ENCODE peak calls at places on chromosomes 5 and 9, in four cellular contexts. One of them, this sample, is unnamed. For H3K4me1 and H3K9me3, the result is how much of the 10 kb centered on the place peaks cover.

GRCh38 chr9:131631254-131631653 is 85.9 kb downstream of the PRRT1B start:
- DNase-seq in neuronal stem cell: no peak
- DNase-seq in mammary epithelial cell: no peak
- DNase-seq in HepG2: no peak
- DNase-seq in this sample: no peak

GRCh38 chr9:112777914-112778313 is 27.4 kb downstream of the SNX30 start:
- DNase-seq in neuronal stem cell: no peak
- DNase-seq in mammary epithelial cell: peak
- DNase-seq in HepG2: no peak
- DNase-seq in this sample: no peak

GRCh38 chr5:53126514-53126913 is 17.0 kb upstream of the MOCS2 start:
- DNase-seq in neuronal stem cell: no peak
- DNase-seq in mammary epithelial cell: peak
- DNase-seq in HepG2: no peak
- DNase-seq in this sample: no peak

GRCh38 chr5:174293481-174293880 is 248.0 kb downstream of the NSG2 start:
- DNase-seq in neuronal stem cell: no peak
- DNase-seq in mammary epithelial cell: no peak
- DNase-seq in HepG2: no peak
- DNase-seq in this sample: no peak

GRCh38 chr5:93581738-93582414 is 857 bp upstream of the NR2F1-AS1 start:
- DNase-seq in neuronal stem cell: no peak
- DNase-seq in mammary epithelial cell: peak
- DNase-seq in HepG2: peak
- DNase-seq in this sample: no peak

GRCh38 chr5:175464414-175465233 is 13.7 kb upstream of the SFXN1 start:
- DNase-seq in neuronal stem cell: no peak
- DNase-seq in mammary epithelial cell: peak
- DNase-seq in HepG2: peak
- DNase-seq in this sample: peak

GRCh38 chr9:38380230-38380871 is 12.2 kb upstream of the ALDH1B1 start:
- DNase-seq in neuronal stem cell: no peak
- DNase-seq in mammary epithelial cell: peak
- DNase-seq in HepG2: peak
- DNase-seq in this sample: no peak

GRCh38 chr5:164998142-164998541 is 1492.7 kb downstream of the MAT2B start:
- DNase-seq in neuronal stem cell: no peak
- DNase-seq in mammary epithelial cell: no peak
- DNase-seq in HepG2: no peak
- DNase-seq in this sample: no peak

GRCh38 chr9:29439961-29440360 is 1866.7 kb upstream of the C9orf72 start:
- DNase-seq in neuronal stem cell: no peak
- DNase-seq in mammary epithelial cell: no peak
- DNase-seq in HepG2: no peak
- DNase-seq in this sample: no peak

GRCh38 chr5:40227366-40227765 is 452.3 kb upstream of the PTGER4 start:
- DNase-seq in neuronal stem cell: no peak
- DNase-seq in mammary epithelial cell: no peak
- DNase-seq in HepG2: no peak
- DNase-seq in this sample: no peak

GRCh38 chr5:69414885-69415583 is at the start of gene MARVELD2:
- DNase-seq in neuronal stem cell: peak
- DNase-seq in mammary epithelial cell: peak
- DNase-seq in HepG2: peak
- DNase-seq in this sample: peak

GRCh38 chr9:4713849-4714248 is 27.2 kb downstream of the AK3 start:
- DNase-seq in neuronal stem cell: no peak
- DNase-seq in mammary epithelial cell: no peak
- DNase-seq in HepG2: no peak
- DNase-seq in this sample: no peak

GRCh38 chr9:81202292-81202691 is 487.1 kb downstream of the TLE1 start:
- DNase-seq in neuronal stem cell: no peak
- DNase-seq in mammary epithelial cell: no peak
- DNase-seq in HepG2: no peak
- DNase-seq in this sample: no peak

GRCh38 chr5:133425183-133425582 is 187.2 kb downstream of the FSTL4 start:
- DNase-seq in neuronal stem cell: peak
- DNase-seq in mammary epithelial cell: no peak
- DNase-seq in HepG2: no peak
- DNase-seq in this sample: no peak

GRCh38 chr9:91427873-91428272 is 4.2 kb upstream of the NFIL3 start:
- DNase-seq in neuronal stem cell: no peak
- DNase-seq in mammary epithelial cell: peak
- DNase-seq in HepG2: peak
- DNase-seq in this sample: no peak

GRCh38 chr5:103234239-103234975 is 24.2 kb upstream of the MACIR start:
- DNase-seq in neuronal stem cell: no peak
- DNase-seq in mammary epithelial cell: no peak
- DNase-seq in HepG2: no peak
- DNase-seq in this sample: no peak

GRCh38 chr9:123357748-123358059 is 1.7 kb downstream of the CRB2 start:
- DNase-seq in neuronal stem cell: no peak
- DNase-seq in mammary epithelial cell: no peak
- DNase-seq in HepG2: no peak
- DNase-seq in this sample: no peak
- H3K4me1 ChIP-seq in neuronal stem cell: under half
- H3K4me1 ChIP-seq in mammary epithelial cell: under half
- H3K4me1 ChIP-seq in HepG2: half or more
- H3K4me1 ChIP-seq in this sample: under half

DNA sequence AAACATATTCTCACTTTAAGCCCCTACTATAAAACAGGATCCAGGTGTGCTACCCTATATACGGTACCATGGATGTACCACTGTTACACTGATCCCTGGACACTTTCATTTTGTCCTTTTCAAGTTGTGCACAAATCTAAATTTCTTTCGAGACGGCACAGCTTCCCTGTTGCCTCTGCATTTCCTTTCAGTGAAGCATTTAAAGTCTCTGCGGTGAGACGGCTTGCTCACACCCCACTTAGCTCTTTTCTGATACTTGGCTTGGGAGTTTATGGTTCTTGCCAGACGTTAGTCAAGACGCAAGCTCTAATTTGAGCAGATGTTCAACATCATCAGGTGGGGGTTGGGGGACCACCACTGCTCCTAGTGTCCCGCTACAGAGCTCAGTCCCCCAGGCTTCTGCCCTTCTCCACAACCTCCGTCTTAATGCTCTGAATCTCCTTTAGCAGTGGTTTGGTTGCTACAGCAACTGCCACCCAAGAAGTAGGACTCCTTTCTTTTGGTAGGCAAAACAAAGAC is 15.8 kb downstream of the F2RL2 start:
- DNase-seq in neuronal stem cell: peak
- DNase-seq in mammary epithelial cell: no peak
- DNase-seq in HepG2: no peak
- DNase-seq in this sample: no peak
- H3K4me3 ChIP-seq in neuronal stem cell: no peak
- H3K4me3 ChIP-seq in mammary epithelial cell: no peak
- H3K4me3 ChIP-seq in HepG2: no peak
- H3K4me3 ChIP-seq in this sample: no peak

GRCh38 chr9:118751848-118752223 is 617.4 kb downstream of the BRINP1 start:
- DNase-seq in neuronal stem cell: no peak
- DNase-seq in mammary epithelial cell: no peak
- DNase-seq in HepG2: no peak
- DNase-seq in this sample: no peak

DNA sequence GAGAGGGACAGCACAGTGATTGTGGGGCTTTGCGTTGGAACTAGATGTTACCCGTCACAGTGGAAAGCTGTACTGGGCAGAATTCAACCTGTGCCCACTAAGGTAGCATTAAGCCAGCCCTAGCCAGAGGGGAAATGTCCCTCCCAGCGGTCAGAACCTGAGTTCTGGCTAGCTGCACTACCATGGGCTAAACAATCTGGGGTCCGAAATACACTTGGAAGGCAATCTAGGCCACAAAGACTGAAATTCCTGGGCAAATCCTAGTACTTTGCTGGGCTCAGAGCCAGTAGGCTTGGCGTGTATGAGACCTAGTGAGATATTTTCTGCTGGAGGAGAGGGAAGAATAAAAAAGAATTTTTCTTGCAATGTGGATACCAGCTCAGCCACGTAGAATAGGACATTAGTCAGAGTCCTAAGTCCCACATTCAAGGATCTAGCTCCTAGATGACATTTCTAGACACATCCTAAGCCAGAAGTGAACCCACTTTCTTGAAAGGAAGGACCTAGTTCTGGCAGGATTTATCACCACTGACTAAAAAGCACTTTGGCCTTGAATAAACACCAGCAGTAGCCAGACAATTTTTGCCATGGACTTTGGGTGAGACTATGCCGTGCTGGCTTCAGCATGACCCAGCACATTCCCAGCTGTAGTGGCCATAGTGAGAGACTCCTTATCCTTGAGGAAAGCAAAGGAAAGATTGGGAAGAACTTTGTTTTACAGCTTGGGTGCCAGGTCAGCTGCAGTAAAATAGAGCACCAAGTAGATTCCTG is 618.0 kb downstream of the BRINP1 start:
- DNase-seq in neuronal stem cell: no peak
- DNase-seq in mammary epithelial cell: no peak
- DNase-seq in HepG2: no peak
- DNase-seq in this sample: no peak
- H3K9me3 ChIP-seq in neuronal stem cell: under half
- H3K9me3 ChIP-seq in mammary epithelial cell: under half
- H3K9me3 ChIP-seq in HepG2: half or more
- H3K9me3 ChIP-seq in this sample: under half

GRCh38 chr5:76401801-76402250 is 1.3 kb upstream of the IQGAP2 start:
- DNase-seq in neuronal stem cell: no peak
- DNase-seq in mammary epithelial cell: no peak
- DNase-seq in HepG2: no peak
- DNase-seq in this sample: no peak
- H3K4me1 ChIP-seq in neuronal stem cell: under half
- H3K4me1 ChIP-seq in mammary epithelial cell: under half
- H3K4me1 ChIP-seq in HepG2: under half
- H3K4me1 ChIP-seq in this sample: under half

GRCh38 chr5:176596689-176597416 is 13.1 kb downstream of the GPRIN1 start:
- DNase-seq in neuronal stem cell: no peak
- DNase-seq in mammary epithelial cell: no peak
- DNase-seq in HepG2: no peak
- DNase-seq in this sample: no peak
- H3K4me3 ChIP-seq in neuronal stem cell: peak
- H3K4me3 ChIP-seq in mammary epithelial cell: no peak
- H3K4me3 ChIP-seq in HepG2: no peak
- H3K4me3 ChIP-seq in this sample: no peak

DNA sequence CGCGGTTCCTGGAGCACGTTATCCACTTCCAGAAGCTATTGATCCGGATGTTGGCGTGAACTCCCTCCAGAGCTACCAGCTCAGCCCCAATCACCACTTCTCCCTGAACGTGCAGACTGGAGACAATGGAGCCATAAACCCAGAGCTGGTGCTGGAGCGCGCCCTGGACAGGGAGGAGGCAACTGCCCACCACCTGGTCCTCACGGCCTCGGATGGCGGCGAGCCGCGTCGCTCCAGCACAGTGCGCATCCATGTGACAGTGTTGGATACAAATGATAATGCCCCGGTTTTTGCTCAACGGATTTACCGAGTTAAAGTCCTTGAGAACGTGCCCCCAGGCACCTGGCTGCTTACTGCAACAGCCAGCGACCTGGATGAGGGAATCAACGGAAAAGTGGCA is 809 bp downstream of the PCDHGA9 start:
- DNase-seq in neuronal stem cell: no peak
- DNase-seq in mammary epithelial cell: no peak
- DNase-seq in HepG2: no peak
- DNase-seq in this sample: no peak
- H3K9me3 ChIP-seq in neuronal stem cell: under half
- H3K9me3 ChIP-seq in mammary epithelial cell: half or more
- H3K9me3 ChIP-seq in HepG2: under half
- H3K9me3 ChIP-seq in this sample: under half

DNA sequence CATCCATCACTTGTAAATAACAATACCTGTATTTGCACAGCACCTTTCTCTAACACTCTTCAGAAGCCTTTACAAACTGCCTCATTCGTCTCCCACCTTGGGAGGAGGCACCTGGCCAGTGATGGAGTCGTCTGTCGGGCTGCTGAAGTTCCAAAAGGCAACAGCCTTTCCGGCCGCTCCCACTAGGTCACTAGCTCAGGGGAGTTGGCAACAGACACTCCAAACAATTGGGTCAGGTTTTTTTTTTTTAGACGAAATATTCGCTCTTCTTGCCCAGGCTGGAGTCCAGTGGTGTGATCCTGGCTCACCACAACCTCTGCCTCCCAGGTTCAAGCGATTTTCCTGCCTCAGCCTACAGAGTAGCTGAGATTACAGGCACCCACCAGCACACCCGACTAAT is 4.0 kb downstream of the DAP start:
- DNase-seq in neuronal stem cell: no peak
- DNase-seq in mammary epithelial cell: no peak
- DNase-seq in HepG2: no peak
- DNase-seq in this sample: no peak
- H3K4me1 ChIP-seq in neuronal stem cell: under half
- H3K4me1 ChIP-seq in mammary epithelial cell: under half
- H3K4me1 ChIP-seq in HepG2: half or more
- H3K4me1 ChIP-seq in this sample: under half

This sample was measured in Caco-2.